ENCODE peak calls at places on chromosome 15, in eight cellular contexts. C, Z, A, W, L, B, N and M are unnamed samples.

GRCh38 chr15:69337133-69337532 is 38.4 kb downstream of the PAQR5 start:
- DNase-seq in L (no peak), Z (peak), N (no peak), B (no peak), W (no peak), A (no peak), C (peak), M (peak)

GRCh38 chr15:69668049-69668705 is 215.6 kb downstream of the RPLP1 start:
- DNase-seq in L (peak), Z (no peak), B (peak), A (peak), C (no peak), N (no peak), W (no peak), M (no peak)

GRCh38 chr15:79380755-79381499 is 51.2 kb upstream of the MINAR1 start:
- DNase-seq in B (peak), W (peak), L (peak), Z (peak), A (peak), C (peak), N (peak), M (peak)

GRCh38 chr15:45449387-45449786 is 71.0 kb upstream of the GATM start:
- DNase-seq in W (no peak), N (no peak), A (no peak), B (no peak), Z (no peak), C (no peak), L (no peak), M (no peak)

GRCh38 chr15:72604794-72605193 is 49.7 kb upstream of the GOLGA6B start:
- DNase-seq in C (no peak), Z (no peak), A (no peak), B (no peak), L (no peak), W (no peak), N (no peak), M (no peak)

GRCh38 chr15:62469874-62470688 is 305.0 kb upstream of the C2CD4B start:
- DNase-seq in C (peak), Z (peak), W (no peak), N (no peak), A (no peak), L (peak), B (no peak), M (peak)

GRCh38 chr15:99729920-99730319 is 3.3 kb downstream of the LYSMD4 start:
- DNase-seq in A (no peak), Z (peak), L (no peak), N (no peak), C (peak), B (peak), W (no peak), M (peak)

GRCh38 chr15:63752075-63752684 is 81.6 kb downstream of the HERC1 start:
- DNase-seq in A (peak), B (peak), W (no peak), Z (peak), L (no peak), C (peak), N (no peak), M (peak)

GRCh38 chr15:86846059-86846458 is 766.4 kb downstream of the AGBL1 start:
- DNase-seq in W (no peak), B (no peak), Z (no peak), C (no peak), L (no peak), N (no peak), A (no peak), M (no peak)

GRCh38 chr15:60370804-60371700 is 26.7 kb downstream of the ANXA2 start:
- DNase-seq in L (peak), N (no peak), W (no peak), Z (peak), C (peak), A (no peak), B (no peak), M (peak)

GRCh38 chr15:100713163-100713867 is 110.9 kb downstream of the ASB7 start:
- DNase-seq in A (no peak), L (no peak), W (no peak), N (no peak), B (no peak), C (peak), Z (peak), M (peak)

GRCh38 chr15:59994855-59995557 is 9.1 kb upstream of the FOXB1 start:
- DNase-seq in C (no peak), A (no peak), W (no peak), B (no peak), L (no peak), N (no peak), Z (no peak), M (no peak)

GRCh38 chr15:78974272-78974918 is 29.5 kb upstream of the CTSH start:
- DNase-seq in L (no peak), Z (no peak), C (no peak), W (no peak), A (no peak), N (no peak), B (no peak), M (no peak)

GRCh38 chr15:62327386-62327785 is 162.3 kb upstream of the C2CD4B start:
- DNase-seq in Z (no peak), L (no peak), A (no peak), W (no peak), B (no peak), N (no peak), C (no peak), M (no peak)

GRCh38 chr15:78241017-78241416 is 6.7 kb upstream of the ACSBG1 start:
- DNase-seq in N (peak), Z (peak), C (peak), B (peak), A (no peak), W (peak), L (peak), M (peak)

GRCh38 chr15:41465822-41466421 is 27.8 kb upstream of the ITPKA start:
- DNase-seq in A (no peak), N (no peak), Z (peak), C (peak), L (no peak), B (peak), W (no peak), M (peak)

GRCh38 chr15:64527263-64527984 is 67.0 kb downstream of the ZNF609 start:
- DNase-seq in B (peak), C (peak), A (no peak), Z (peak), L (no peak), W (no peak), N (no peak), M (peak)

GRCh38 chr15:87498545-87498944 is 758.0 kb downstream of the NTRK3 start:
- DNase-seq in A (no peak), W (no peak), B (no peak), Z (no peak), N (no peak), L (no peak), C (peak), M (peak)

GRCh38 chr15:82197734-82198594 is 64.6 kb downstream of the EFL1 start:
- DNase-seq in B (peak), W (no peak), Z (peak), L (peak), C (peak), A (peak), N (no peak), M (peak)

GRCh38 chr15:94079968-94080367 is 151.4 kb upstream of the MCTP2 start:
- DNase-seq in C (no peak), L (no peak), N (no peak), Z (no peak), A (no peak), W (no peak), B (no peak), M (no peak)

GRCh38 chr15:63677778-63678177 is 80.6 kb downstream of the FBXL22 start:
- DNase-seq in Z (no peak), A (no peak), B (no peak), N (peak), C (no peak), W (peak), L (peak), M (no peak)

GRCh38 chr15:90552929-90553211 is 23.1 kb downstream of the CRTC3 start:
- DNase-seq in B (no peak), N (no peak), W (no peak), Z (no peak), L (no peak), A (no peak), C (no peak), M (no peak)

GRCh38 chr15:37204698-37205097 is 104.3 kb upstream of the MEIS2 start:
- DNase-seq in A (no peak), C (no peak), Z (peak), B (peak), N (no peak), L (no peak), W (no peak), M (no peak)

GRCh38 chr15:41822957-41823356 is 4.9 kb upstream of the JMJD7 start:
- DNase-seq in A (no peak), C (no peak), B (no peak), Z (no peak), N (no peak), L (no peak), W (no peak), M (no peak)

GRCh38 chr15:49383266-49383665 is 39.8 kb upstream of the FGF7 start:
- DNase-seq in C (peak), N (no peak), A (no peak), W (no peak), Z (peak), B (no peak), L (no peak), M (peak)

GRCh38 chr15:66706225-66706732 is 4.2 kb downstream of the SMAD6 start:
- DNase-seq in B (no peak), Z (peak), L (peak), A (no peak), C (peak), W (no peak), N (no peak), M (no peak)

GRCh38 chr15:66707310-66708160 is 5.5 kb downstream of the SMAD6 start:
- DNase-seq in B (no peak), A (no peak), N (peak), C (peak), Z (peak), W (no peak), L (peak), M (peak)

GRCh38 chr15:66708389-66708788 is 6.4 kb downstream of the SMAD6 start:
- DNase-seq in N (no peak), W (no peak), Z (no peak), B (no peak), C (no peak), L (no peak), A (no peak), M (no peak)

GRCh38 chr15:66705277-66705927 is 3.4 kb downstream of the SMAD6 start:
- DNase-seq in C (no peak), A (no peak), L (no peak), B (no peak), Z (no peak), W (no peak), N (no peak), M (no peak)

DNA sequence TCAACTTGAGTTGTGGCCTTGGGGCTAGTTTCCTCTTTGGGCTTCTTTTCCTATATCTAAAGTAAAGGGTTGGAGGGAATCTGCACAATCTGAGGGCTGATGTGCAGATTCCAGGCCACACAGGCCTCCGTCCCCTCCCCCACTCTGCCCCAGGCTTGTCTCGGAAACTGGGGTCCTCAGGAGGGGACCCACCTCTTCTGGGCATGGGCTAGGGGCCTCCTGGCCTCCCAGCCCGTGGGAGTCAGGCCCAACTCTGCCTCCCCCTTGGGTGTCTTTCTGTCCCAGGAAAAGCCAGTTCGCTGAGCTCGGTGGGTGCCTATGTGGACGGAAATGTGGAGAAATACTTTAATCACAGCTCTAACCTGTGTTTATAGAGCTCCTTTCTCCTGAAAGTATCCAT is 4.8 kb downstream of the SMAD6 start:
- DNase-seq in Z (no peak), W (no peak), N (no peak), B (no peak), C (no peak), A (no peak), L (no peak), M (no peak)
- H3K4me3 ChIP-seq in Z (peak), W (peak), N (peak), B (no peak), C (peak), A (no peak), L (no peak), M (peak)

DNA sequence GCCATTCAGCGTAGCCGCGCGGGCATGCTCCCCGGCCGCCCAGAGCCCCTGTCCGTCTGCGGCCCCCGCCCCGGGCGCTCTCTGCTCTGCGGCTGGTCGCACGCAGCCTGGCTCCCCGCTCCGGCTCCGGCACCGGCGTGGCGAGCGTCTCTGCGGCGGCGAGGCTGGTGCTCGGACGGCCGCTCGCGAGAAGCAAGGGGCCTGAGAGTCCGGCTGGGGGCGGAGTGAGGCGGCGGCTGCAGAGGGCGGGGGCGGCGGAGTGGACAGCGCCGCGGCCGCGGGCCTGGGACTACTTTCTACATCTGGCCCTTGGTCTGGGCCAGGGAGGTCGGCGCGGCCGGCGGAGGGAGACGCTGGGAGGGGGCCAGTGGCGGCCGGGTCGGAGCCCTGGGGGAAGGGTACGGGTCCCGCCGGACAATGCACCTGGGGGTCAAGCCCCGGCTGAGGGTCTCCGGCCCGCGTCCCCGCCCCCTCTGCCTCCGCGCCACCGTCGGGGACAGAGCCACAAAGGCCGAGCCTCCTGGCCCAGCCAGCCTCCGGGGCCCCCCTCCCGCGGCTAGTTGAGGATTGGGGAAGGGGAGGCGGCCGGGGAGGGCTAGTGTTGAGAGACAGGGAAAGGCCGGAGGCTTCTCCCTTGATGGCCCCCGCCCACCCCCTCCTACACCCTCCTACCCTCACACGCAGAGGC is at the start of gene PRTG:
- DNase-seq in N (peak), L (peak), A (no peak), Z (peak), W (peak), B (no peak), C (peak), M (peak)
- H3K4me3 ChIP-seq in N (peak), L (peak), A (peak), Z (peak), W (peak), B (no peak), C (peak), M (peak)

GRCh38 chr15:85440451-85440850 is 60.0 kb downstream of the AKAP13 start:
- DNase-seq in L (no peak), A (no peak), W (no peak), B (no peak), N (no peak), Z (no peak), C (no peak), M (no peak)
- H3K4me3 ChIP-seq in L (no peak), A (no peak), W (no peak), B (no peak), N (no peak), Z (no peak), C (no peak), M (no peak)

GRCh38 chr15:67067161-67067853 is 1.9 kb downstream of the SMAD3 start:
- DNase-seq in A (no peak), N (no peak), L (no peak), W (no peak), Z (no peak), B (no peak), C (peak), M (peak)

GRCh38 chr15:67067930-67068542 is 2.6 kb downstream of the SMAD3 start:
- DNase-seq in C (no peak), A (no peak), Z (no peak), B (no peak), L (no peak), W (no peak), N (no peak), M (peak)

GRCh38 chr15:67070150-67070549 is 4.7 kb downstream of the SMAD3 start:
- DNase-seq in A (no peak), N (no peak), B (no peak), W (no peak), L (no peak), Z (no peak), C (no peak), M (peak)

GRCh38 chr15:67070892-67071664 is 5.7 kb downstream of the SMAD3 start:
- DNase-seq in N (no peak), A (no peak), C (no peak), L (no peak), Z (no peak), W (no peak), B (no peak), M (no peak)

DNA sequence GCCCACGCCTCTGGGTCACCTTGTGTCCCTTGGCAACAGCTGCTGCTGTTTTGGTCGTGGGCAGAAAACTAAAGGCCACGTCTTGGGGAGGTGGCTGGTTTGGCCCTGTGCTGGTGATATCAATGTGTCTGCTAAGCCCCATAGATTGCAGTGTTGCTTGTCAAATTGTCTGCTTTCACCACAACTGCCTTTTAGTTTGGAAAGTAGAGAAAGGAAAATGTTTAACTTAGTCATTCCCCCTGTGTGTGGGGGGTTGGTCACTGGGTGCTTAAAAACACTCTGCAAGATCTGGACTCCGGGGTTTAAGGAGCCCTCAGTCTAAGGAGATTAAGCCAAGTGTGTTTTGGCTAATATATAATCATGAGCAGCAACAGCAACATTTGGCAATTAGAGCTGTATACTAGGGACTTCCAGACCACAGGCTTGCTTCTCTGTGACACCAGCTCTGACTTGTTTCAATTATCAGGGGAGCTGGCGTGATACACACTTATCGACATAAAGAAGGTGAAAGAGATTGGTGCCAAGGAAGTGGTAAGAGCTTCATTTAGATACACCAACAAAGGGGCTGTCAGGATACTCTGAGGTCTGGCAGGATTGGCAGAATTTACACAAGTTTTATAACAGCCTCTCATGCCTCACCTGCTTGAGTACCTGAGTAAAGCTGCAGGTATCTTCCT is 3.5 kb downstream of the SMAD3 start:
- DNase-seq in W (no peak), A (no peak), C (peak), Z (no peak), L (no peak), B (peak), N (no peak), M (peak)
- H3K4me3 ChIP-seq in W (peak), A (peak), C (peak), Z (peak), L (no peak), B (peak), N (peak), M (peak)

DNA sequence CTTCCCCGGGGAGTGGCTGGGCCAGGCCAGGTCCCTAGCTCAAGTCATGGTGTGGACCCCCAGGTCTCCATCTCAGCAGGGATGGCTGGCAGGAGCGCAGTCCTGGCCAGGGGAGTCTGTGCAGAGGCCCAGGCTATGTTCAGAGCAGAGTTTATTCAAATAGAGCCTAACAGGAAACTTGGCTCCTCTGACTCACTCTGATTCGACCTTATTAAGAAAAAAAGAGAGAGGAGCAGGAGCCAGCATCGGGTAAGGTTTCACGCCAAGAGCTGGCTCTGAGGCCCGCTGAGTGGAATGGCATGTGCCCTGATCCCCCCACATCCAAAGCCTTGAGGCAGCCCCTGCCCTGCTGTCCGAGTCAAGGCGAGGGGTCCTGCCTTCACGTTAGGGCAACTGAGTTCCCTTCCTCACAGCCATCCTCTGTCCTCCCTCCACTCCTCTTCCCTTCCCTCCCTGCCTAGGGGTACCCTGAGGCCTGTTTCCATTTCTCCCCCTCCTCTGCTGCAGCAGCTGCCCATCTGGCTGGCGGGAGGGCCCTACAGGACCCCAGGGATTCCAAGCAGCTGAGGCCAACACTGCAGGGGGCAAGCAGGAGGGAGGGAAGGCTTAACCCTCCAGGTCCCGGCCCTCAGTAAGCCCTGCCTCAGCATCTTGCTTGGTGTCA is 1.9 kb upstream of the LOXL1 start:
- DNase-seq in B (peak), N (no peak), A (no peak), L (peak), W (peak), Z (peak), C (peak), M (peak)
- H3K4me3 ChIP-seq in B (no peak), N (no peak), A (no peak), L (no peak), W (no peak), Z (no peak), C (peak), M (no peak)